ENCODE peak calls at places on chromosomes 13 and 19, in eight cellular contexts. M is A673, N is HCT116, Y is brain microvascular endothelial cell, F is epithelial cell of proximal tubule, W is Peyer's patch, J is right atrium auricular region, C is BE2C. G is an unnamed sample.

GRCh38 chr13:110308377-110309158 is 1.5 kb downstream of the COL4A2 start:
- DNase-seq in F (no peak), M (peak), N (no peak), C (no peak), J (peak), W (no peak), Y (no peak), G (no peak)

GRCh38 chr19:47766670-47767069 is 11.8 kb upstream of the SELENOW start:
- DNase-seq in N (no peak), F (no peak), M (no peak), J (no peak), C (no peak), Y (no peak), W (no peak), G (no peak)

GRCh38 chr19:47006496-47006895 is 13.1 kb upstream of the NPAS1 start:
- DNase-seq in F (no peak), C (no peak), M (no peak), W (peak), Y (no peak), N (no peak), J (no peak), G (no peak)

GRCh38 chr19:12665646-12666304 is 767 bp downstream of the MAN2B1 start:
- DNase-seq in J (no peak), M (no peak), W (no peak), F (no peak), Y (no peak), N (no peak), C (no peak), G (no peak)

GRCh38 chr13:98843482-98843877 is 91.0 kb upstream of the SLC15A1 start:
- DNase-seq in W (no peak), J (no peak), C (no peak), M (no peak), Y (no peak), F (no peak), N (no peak), G (no peak)

GRCh38 chr19:12137541-12137940 is 2.6 kb downstream of the ZNF20 start:
- DNase-seq in M (peak), Y (no peak), F (no peak), C (no peak), J (no peak), W (no peak), N (no peak), G (no peak)

GRCh38 chr13:72875233-72875632 is 93.3 kb downstream of the PIBF1 start:
- DNase-seq in N (no peak), J (no peak), Y (no peak), M (no peak), W (no peak), C (no peak), F (no peak), G (no peak)

GRCh38 chr19:13079542-13079986 is 23.1 kb downstream of the LYL1 start:
- DNase-seq in N (no peak), M (peak), C (peak), W (peak), Y (no peak), F (no peak), J (no peak), G (peak)

GRCh38 chr19:31613683-31614219 is 264.5 kb upstream of the TSHZ3 start:
- DNase-seq in W (no peak), J (no peak), C (no peak), N (no peak), F (no peak), M (no peak), Y (no peak), G (no peak)

GRCh38 chr13:101149735-101150380 is 266.4 kb downstream of the NALCN start:
- DNase-seq in M (peak), Y (peak), J (no peak), C (peak), F (no peak), W (no peak), N (no peak), G (no peak)

GRCh38 chr13:82636119-82636518 is 1246.2 kb downstream of the SLITRK1 start:
- DNase-seq in M (peak), N (no peak), C (no peak), W (no peak), F (no peak), J (no peak), Y (no peak), G (no peak)

GRCh38 chr19:35777961-35778360 is 2.6 kb downstream of the ARHGAP33 start:
- DNase-seq in C (no peak), W (no peak), J (no peak), N (no peak), F (no peak), M (no peak), Y (no peak), G (no peak)

GRCh38 chr19:44575116-44575700 is 38.2 kb upstream of the IGSF23 start:
- DNase-seq in C (no peak), N (no peak), Y (no peak), F (no peak), J (peak), M (no peak), W (no peak), G (no peak)

GRCh38 chr19:41373993-41374392 is 2.3 kb upstream of the TMEM91 start:
- DNase-seq in Y (peak), C (peak), N (no peak), M (peak), J (peak), F (no peak), W (peak), G (peak)

GRCh38 chr19:48510421-48511268 is 990 bp downstream of the LMTK3 start:
- DNase-seq in F (no peak), M (peak), N (no peak), W (peak), C (peak), J (peak), Y (peak), G (no peak)

GRCh38 chr13:34107814-34108213 is 289.9 kb downstream of the RFC3 start:
- DNase-seq in W (no peak), N (no peak), M (no peak), F (no peak), C (no peak), Y (no peak), J (no peak), G (peak)

GRCh38 chr13:71485913-71486312 is 381.1 kb downstream of the DACH1 start:
- DNase-seq in J (no peak), C (no peak), F (no peak), W (no peak), Y (no peak), N (no peak), M (no peak), G (no peak)

GRCh38 chr19:44808463-44809371 is at the start of gene BCAM:
- DNase-seq in F (no peak), W (peak), M (peak), C (peak), N (no peak), Y (no peak), J (no peak), G (no peak)

GRCh38 chr19:16273005-16273404 is 51.6 kb upstream of the KLF2 start:
- DNase-seq in N (no peak), M (no peak), W (no peak), J (no peak), Y (no peak), C (no peak), F (no peak), G (no peak)

GRCh38 chr19:34172661-34173144 is 399 bp downstream of the LSM14A start:
- DNase-seq in M (peak), Y (peak), C (no peak), J (no peak), F (no peak), W (no peak), N (no peak), G (no peak)

GRCh38 chr19:35780058-35780457 is 4.7 kb downstream of the ARHGAP33 start:
- DNase-seq in M (no peak), N (no peak), Y (no peak), F (no peak), W (peak), J (no peak), C (no peak), G (no peak)

DNA sequence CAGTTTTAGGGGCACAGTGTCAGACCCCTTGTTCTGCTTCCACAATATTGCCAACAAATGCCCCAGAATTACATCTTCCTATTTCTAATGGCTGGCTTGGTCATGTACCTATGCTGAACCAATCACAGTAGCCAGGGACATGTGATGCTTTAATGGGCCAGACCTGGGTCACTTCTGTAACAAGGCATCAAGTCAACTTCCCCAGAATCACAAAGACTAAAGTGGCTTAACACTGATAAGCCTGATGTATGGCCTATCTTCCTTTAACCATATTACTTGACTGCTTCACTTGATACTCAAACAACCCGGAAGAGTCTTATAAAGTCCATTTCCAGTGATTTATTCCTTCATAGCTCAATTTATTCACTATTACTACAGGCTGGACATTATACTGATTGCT is 19.6 kb downstream of the LNX2 start:
- DNase-seq in M (no peak), W (no peak), Y (no peak), J (no peak), C (no peak), N (no peak), F (no peak), G (no peak)
- H3K4me3 ChIP-seq in M (no peak), W (no peak), Y (no peak), J (no peak), C (no peak), N (no peak), F (no peak), G (no peak)

GRCh38 chr13:35832551-35832950 is 298.6 kb downstream of the DCLK1 start:
- DNase-seq in W (no peak), C (no peak), F (no peak), M (no peak), Y (no peak), J (no peak), N (no peak), G (no peak)
- H3K4me3 ChIP-seq in W (no peak), C (no peak), F (no peak), M (no peak), Y (no peak), J (no peak), N (no peak), G (no peak)

GRCh38 chr19:3095375-3096191 is 1.4 kb downstream of the GNA11 start:
- DNase-seq in Y (no peak), C (no peak), F (no peak), N (no peak), J (no peak), M (no peak), W (peak), G (no peak)
- H3K4me3 ChIP-seq in Y (peak), C (peak), F (peak), N (peak), J (peak), M (peak), W (peak), G (peak)

GRCh38 chr19:18174983-18175382 is 1.4 kb downstream of the IFI30 start:
- DNase-seq in Y (no peak), F (no peak), M (no peak), J (no peak), W (no peak), C (no peak), N (no peak), G (no peak)
- H3K4me3 ChIP-seq in Y (no peak), F (no peak), M (no peak), J (no peak), W (peak), C (no peak), N (peak), G (no peak)

GRCh38 chr19:9914001-9914314 is 22.4 kb downstream of the OLFM2 start:
- DNase-seq in Y (no peak), W (no peak), M (no peak), C (no peak), J (no peak), N (no peak), F (no peak), G (no peak)

GRCh38 chr19:9911524-9911923 is 24.8 kb downstream of the OLFM2 start:
- DNase-seq in F (no peak), Y (no peak), M (no peak), W (no peak), C (no peak), J (no peak), N (no peak), G (no peak)

GRCh38 chr19:9914315-9915207 is 21.8 kb downstream of the OLFM2 start:
- DNase-seq in F (no peak), M (peak), W (peak), N (peak), Y (peak), C (peak), J (peak), G (peak)

GRCh38 chr19:9912551-9913236 is 23.6 kb downstream of the OLFM2 start:
- DNase-seq in W (no peak), N (no peak), J (no peak), Y (no peak), F (no peak), M (no peak), C (no peak), G (no peak)

DNA sequence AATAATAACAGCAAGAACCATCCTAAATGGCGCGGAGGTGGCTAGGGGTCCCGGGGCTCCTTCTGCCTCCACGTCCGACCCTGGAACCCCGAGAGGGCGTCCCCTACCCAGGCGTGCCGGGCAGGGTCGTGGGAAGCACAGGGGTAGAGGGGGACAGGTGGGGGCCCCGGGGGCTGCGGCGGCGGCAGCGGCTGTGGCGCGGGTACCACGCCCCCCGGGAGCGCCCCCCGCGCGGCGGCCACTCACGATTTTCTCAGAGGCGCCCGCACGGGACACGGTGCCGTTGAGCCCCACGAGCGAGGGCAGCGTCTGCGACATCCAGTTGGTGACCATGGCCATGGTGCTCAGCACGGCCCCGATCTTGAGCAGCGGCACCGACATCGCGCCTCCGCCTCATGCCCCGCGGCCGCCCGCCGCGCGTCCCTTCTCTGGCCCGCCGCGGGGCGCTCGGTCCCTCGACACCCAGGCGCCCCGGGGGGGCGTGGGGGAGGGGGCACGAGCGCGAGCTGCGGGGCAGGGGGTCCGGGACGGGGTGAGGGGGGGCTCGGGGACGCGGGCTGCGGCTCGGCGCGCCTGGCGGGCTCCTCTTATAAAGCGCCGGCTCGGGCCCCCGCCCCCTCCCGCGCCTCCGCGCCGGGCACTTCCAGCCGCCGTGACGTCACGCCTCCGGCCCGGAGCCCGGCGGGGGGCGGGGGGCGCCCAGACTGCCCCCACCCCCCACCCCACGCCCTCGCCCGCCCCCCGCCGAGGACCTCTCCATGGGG is 22.9 kb downstream of the OLFM2 start:
- DNase-seq in M (peak), J (no peak), F (no peak), C (no peak), N (no peak), W (no peak), Y (no peak), G (no peak)
- H3K4me3 ChIP-seq in M (peak), J (peak), F (no peak), C (no peak), N (no peak), W (peak), Y (peak), G (peak)

GRCh38 chr13:94382960-94383359 is 96.5 kb downstream of the DCT start:
- DNase-seq in F (no peak), J (no peak), M (no peak), Y (no peak), N (no peak), C (no peak), W (no peak), G (no peak)
- H3K4me3 ChIP-seq in F (no peak), J (no peak), M (no peak), Y (no peak), N (no peak), C (no peak), W (no peak), G (no peak)

GRCh38 chr13:24323036-24323738 is 13.8 kb downstream of the C1QTNF9 start:
- DNase-seq in J (no peak), W (no peak), Y (no peak), M (no peak), F (no peak), N (no peak), C (no peak), G (no peak)

GRCh38 chr13:24323739-24324075 is 14.3 kb downstream of the C1QTNF9 start:
- DNase-seq in F (no peak), M (no peak), W (no peak), N (no peak), Y (no peak), J (no peak), C (no peak), G (no peak)

GRCh38 chr13:24328145-24328544 is 18.8 kb downstream of the C1QTNF9 start:
- DNase-seq in Y (no peak), J (no peak), M (no peak), C (no peak), F (no peak), N (no peak), W (no peak), G (no peak)
- H3K4me3 ChIP-seq in Y (peak), J (no peak), M (peak), C (no peak), F (peak), N (no peak), W (no peak), G (peak)

G was measured in skeletal muscle cell.